ENCODE peak calls at places on chromosome 11, in seven cellular contexts. C is naive thymus-derived CD8-positive, alpha-beta T cell; P is T-helper 1 cell; T is T-cell; E is mammary epithelial cell; W is dorsolateral prefrontal cortex; R is ELR. J is an unnamed sample.

GRCh38 chr11:118342503-118343161 is at the start of gene CD3D:
- DNase-seq in C (peak; percentile 52), P (peak; percentile 60), T (peak; percentile 69), E (no peak), W (no peak), R (no peak), J (no peak)

GRCh38 chr11:69227271-69227670 is 66.7 kb upstream of the MYEOV start:
- DNase-seq in C (no peak), P (no peak), T (no peak), E (no peak), W (no peak), R (no peak), J (no peak)

GRCh38 chr11:13339196-13340153 is 61.9 kb downstream of the BMAL1 start:
- DNase-seq in C (no peak), P (peak; percentile 6), T (no peak), E (peak; percentile 83), W (no peak), R (peak; percentile 91), J (no peak)

GRCh38 chr11:128419012-128419767 is 168.2 kb downstream of the ETS1 start:
- DNase-seq in C (no peak), P (no peak), T (no peak), E (no peak), W (no peak), R (peak; percentile 23), J (no peak)

GRCh38 chr11:117011541-117011908 is 86.7 kb downstream of the SIK3 start:
- DNase-seq in C (no peak), P (no peak), T (no peak), E (no peak), W (no peak), R (no peak), J (no peak)

GRCh38 chr11:128052912-128053641 is 534.3 kb downstream of the ETS1 start:
- DNase-seq in C (no peak), P (no peak), T (no peak), E (peak; percentile 73), W (no peak), R (peak; percentile 81), J (no peak)

GRCh38 chr11:60347084-60347797 is 20.2 kb downstream of the MS4A6E start:
- DNase-seq in C (no peak), P (no peak), T (no peak), E (no peak), W (no peak), R (no peak), J (no peak)

GRCh38 chr11:134266841-134267251 is 9.3 kb upstream of the GLB1L3 start:
- DNase-seq in C (no peak), P (no peak), T (no peak), E (peak; percentile 95), W (no peak), R (peak; percentile 76), J (no peak)

GRCh38 chr11:12237381-12237784 is 127.0 kb downstream of the MICAL2 start:
- DNase-seq in C (no peak), P (no peak), T (no peak), E (no peak), W (no peak), R (no peak), J (no peak)

GRCh38 chr11:78414321-78415051 is 3.1 kb downstream of the GAB2 start:
- DNase-seq in C (no peak), P (no peak), T (no peak), E (no peak), W (no peak), R (peak; percentile 63), J (no peak)

J was measured in NCI-H446 treated with DMSO at 0.1 percent for 48 hours.